ENCODE peak calls at places on chromosomes 4 and X, in five cellular contexts. One of them, this sample, is unnamed.

GRCh38 chr4:77817304-77818076 is 1.7 kb downstream of the CNOT6L start:
- DNase-seq in GM13977: no peak
- DNase-seq in SW 1271: no peak
- DNase-seq in T-helper 9 cell: no peak
- DNase-seq in caudate nucleus: no peak
- DNase-seq in this sample: no peak

GRCh38 chr4:6504900-6505496 is 32.6 kb upstream of the PPP2R2C start:
- DNase-seq in caudate nucleus: no peak
- DNase-seq in T-helper 9 cell: no peak
- DNase-seq in GM13977: no peak
- DNase-seq in SW 1271: peak; percentile 47
- DNase-seq in this sample: no peak

GRCh38 chrX:104668550-104668949 is 102.6 kb downstream of the IL1RAPL2 start:
- DNase-seq in SW 1271: no peak
- DNase-seq in caudate nucleus: no peak
- DNase-seq in T-helper 9 cell: no peak
- DNase-seq in GM13977: no peak
- DNase-seq in this sample: no peak

GRCh38 chrX:152641256-152641875 is 3.7 kb downstream of the GABRQ start:
- DNase-seq in T-helper 9 cell: no peak
- DNase-seq in caudate nucleus: no peak
- DNase-seq in SW 1271: no peak
- DNase-seq in GM13977: no peak
- DNase-seq in this sample: peak; percentile 21

GRCh38 chr4:153623491-153623890 is 60.6 kb upstream of the TLR2 start:
- DNase-seq in GM13977: no peak
- DNase-seq in SW 1271: no peak
- DNase-seq in caudate nucleus: no peak
- DNase-seq in T-helper 9 cell: no peak
- DNase-seq in this sample: no peak

GRCh38 chr4:81623434-81623833 is 151.7 kb upstream of the RASGEF1B start:
- DNase-seq in SW 1271: no peak
- DNase-seq in caudate nucleus: no peak
- DNase-seq in GM13977: no peak
- DNase-seq in T-helper 9 cell: no peak
- DNase-seq in this sample: no peak

GRCh38 chrX:40098264-40099045 is 697 bp upstream of the BCOR start:
- DNase-seq in caudate nucleus: peak; percentile 44
- DNase-seq in GM13977: peak; percentile 72
- DNase-seq in T-helper 9 cell: peak; percentile 45
- DNase-seq in SW 1271: peak; percentile 17
- DNase-seq in this sample: no peak

GRCh38 chr4:98573791-98574190 is 84.6 kb downstream of the TSPAN5 start:
- DNase-seq in GM13977: no peak
- DNase-seq in SW 1271: no peak
- DNase-seq in T-helper 9 cell: no peak
- DNase-seq in caudate nucleus: no peak
- DNase-seq in this sample: peak; percentile 95

GRCh38 chr4:69039071-69039470 is 57.2 kb upstream of the UGT2B7 start:
- DNase-seq in T-helper 9 cell: no peak
- DNase-seq in caudate nucleus: no peak
- DNase-seq in SW 1271: no peak
- DNase-seq in GM13977: no peak
- DNase-seq in this sample: no peak

GRCh38 chrX:100410083-100410590 is at the start of gene PCDH19:
- DNase-seq in GM13977: no peak
- DNase-seq in SW 1271: peak; percentile 1
- DNase-seq in caudate nucleus: no peak
- DNase-seq in T-helper 9 cell: no peak
- DNase-seq in this sample: no peak

GRCh38 chrX:85851418-85851817 is 195.9 kb downstream of the CHM start:
- DNase-seq in GM13977: peak; percentile 8
- DNase-seq in SW 1271: no peak
- DNase-seq in T-helper 9 cell: no peak
- DNase-seq in caudate nucleus: no peak
- DNase-seq in this sample: no peak

GRCh38 chrX:38941675-38942074 is 140.4 kb downstream of the MID1IP1 start:
- DNase-seq in SW 1271: no peak
- DNase-seq in caudate nucleus: no peak
- DNase-seq in T-helper 9 cell: no peak
- DNase-seq in GM13977: no peak
- DNase-seq in this sample: no peak

GRCh38 chr4:120071192-120071795 is 4.6 kb upstream of the MAD2L1 start:
- DNase-seq in SW 1271: peak; percentile 27
- DNase-seq in caudate nucleus: no peak
- DNase-seq in GM13977: peak; percentile 28
- DNase-seq in T-helper 9 cell: peak; percentile 38
- DNase-seq in this sample: peak; percentile 18

GRCh38 chr4:28225005-28225404 is 1364.4 kb downstream of the STIM2 start:
- DNase-seq in SW 1271: peak; percentile 18
- DNase-seq in GM13977: no peak
- DNase-seq in T-helper 9 cell: no peak
- DNase-seq in caudate nucleus: peak; percentile 7
- DNase-seq in this sample: no peak

GRCh38 chr4:78584863-78585576 is 33.5 kb downstream of the ANXA3 start:
- DNase-seq in GM13977: no peak
- DNase-seq in T-helper 9 cell: no peak
- DNase-seq in caudate nucleus: no peak
- DNase-seq in SW 1271: no peak
- DNase-seq in this sample: no peak

GRCh38 chr4:2958446-2958845 is 4.8 kb downstream of the NOP14 start:
- DNase-seq in T-helper 9 cell: no peak
- DNase-seq in GM13977: no peak
- DNase-seq in caudate nucleus: no peak
- DNase-seq in SW 1271: no peak
- DNase-seq in this sample: no peak

GRCh38 chrX:84188320-84188834 is 378 bp upstream of the RPS6KA6 start:
- DNase-seq in GM13977: peak; percentile 74
- DNase-seq in SW 1271: peak; percentile 40
- DNase-seq in T-helper 9 cell: no peak
- DNase-seq in caudate nucleus: peak; percentile 3
- DNase-seq in this sample: peak; percentile 37

This sample was measured in PC-9.